ENCODE peak calls at places on chromosomes 6 and 20, in four cellular contexts. A, E, D and F are unnamed samples.

GRCh38 chr20:20089018-20089417 is 36.7 kb downstream of the CFAP61 start:
- DNase-seq in A (no peak), E (no peak), D (no peak), F (no peak)

GRCh38 chr6:42025066-42025789 is 25.1 kb upstream of the TAF8 start:
- DNase-seq in D (no peak), A (no peak), E (no peak), F (no peak)

GRCh38 chr6:127897437-127897836 is 3.4 kb downstream of the THEMIS start:
- DNase-seq in E (no peak), A (no peak), D (no peak), F (no peak)

GRCh38 chr20:46214831-46215488 is 93.3 kb downstream of the CDH22 start:
- DNase-seq in D (no peak), A (no peak), E (no peak), F (no peak)

GRCh38 chr6:36615018-36615761 is 21.0 kb downstream of the SRSF3 start:
- DNase-seq in E (peak; percentile 76), A (no peak), D (peak; percentile 69), F (no peak)

GRCh38 chr20:11031300-11031699 is 357.5 kb upstream of the JAG1 start:
- DNase-seq in D (no peak), E (no peak), A (no peak), F (no peak)

GRCh38 chr6:9647599-9647998 is 767.3 kb downstream of the TFAP2A start:
- DNase-seq in A (no peak), D (no peak), E (peak; percentile 20), F (no peak)

GRCh38 chr6:16762547-16763477 is 1.6 kb upstream of the ATXN1 start:
- DNase-seq in E (peak; percentile 87), A (peak; percentile 77), D (peak; percentile 74), F (no peak)

GRCh38 chr6:163414367-163415175 is at the start of gene QKI:
- DNase-seq in E (peak; percentile 76), A (peak; percentile 96), D (peak; percentile 87), F (peak; percentile 26)

GRCh38 chr6:133890941-133891813 is 2.3 kb downstream of the TCF21 start:
- DNase-seq in D (peak; percentile 39), A (peak; percentile 77), E (peak; percentile 46), F (no peak)

GRCh38 chr20:20505554-20505953 is 137.7 kb downstream of the INSM1 start:
- DNase-seq in D (no peak), E (no peak), A (no peak), F (no peak)

GRCh38 chr20:47316776-47317126 is 39.7 kb downstream of the ZMYND8 start:
- DNase-seq in E (no peak), A (no peak), D (no peak), F (no peak)

GRCh38 chr20:58893355-58894151 is 41.0 kb downstream of the GNAS start:
- DNase-seq in D (no peak), E (no peak), A (no peak), F (no peak)

GRCh38 chr6:43621078-43621835 is 7.8 kb downstream of the GTPBP2 start:
- DNase-seq in D (no peak), E (no peak), A (no peak), F (no peak)

GRCh38 chr6:134622382-134623173 is 304.7 kb upstream of the SGK1 start:
- DNase-seq in E (no peak), D (no peak), A (no peak), F (no peak)

GRCh38 chr6:110944681-110945151 is 13.8 kb upstream of the GTF3C6 start:
- DNase-seq in D (no peak), A (no peak), E (peak; percentile 76), F (no peak)

GRCh38 chr6:104126621-104127020 is 733.1 kb downstream of the HACE1 start:
- DNase-seq in E (no peak), A (no peak), D (no peak), F (no peak)

GRCh38 chr6:51934098-51934497 is 153.3 kb downstream of the PKHD1 start:
- DNase-seq in A (no peak), E (no peak), D (no peak), F (no peak)

GRCh38 chr6:155247618-155248017 is 16.2 kb upstream of the CLDN20 start:
- DNase-seq in D (peak; percentile 58), A (no peak), E (peak; percentile 91), F (no peak)

GRCh38 chr6:456358-456857 is 64.9 kb downstream of the IRF4 start:
- DNase-seq in D (no peak), E (no peak), A (no peak), F (no peak)

GRCh38 chr20:58640446-58640845 is 10.6 kb upstream of the STX16 start:
- DNase-seq in E (peak; percentile 84), A (no peak), D (no peak), F (no peak)

GRCh38 chr20:555933-556332 is 12.3 kb upstream of the CSNK2A1 start:
- DNase-seq in D (peak; percentile 69), A (peak; percentile 75), E (peak; percentile 59), F (no peak)

GRCh38 chr20:33359399-33360261 is 41.7 kb downstream of the CDK5RAP1 start:
- DNase-seq in A (no peak), E (peak; percentile 13), D (no peak), F (no peak)

GRCh38 chr6:129544892-129545612 is 164.9 kb downstream of the ARHGAP18 start:
- DNase-seq in D (no peak), A (no peak), E (peak; percentile 72), F (no peak)

GRCh38 chr6:134099770-134100169 is 47.3 kb upstream of the SLC2A12 start:
- DNase-seq in D (no peak), A (no peak), E (no peak), F (no peak)

GRCh38 chr6:48564036-48564820 is 453.2 kb upstream of the PTCHD4 start:
- DNase-seq in A (no peak), D (no peak), E (no peak), F (no peak)